ENCODE peak calls at places on chromosome 22, in seven cellular contexts. D is GM23338; X is mesendoderm; Y is breast epithelium; L is IMR-90; M is CD8-positive, alpha-beta T cell; J is A549. O is an unnamed sample.
A peak's percentile ranks its signal among the peaks of the same experiment; 100 is the strongest.

GRCh38 chr22:28023036-28023435 is 104.0 kb upstream of the PITPNB start:
- DNase-seq in D (no peak), X (no peak), Y (peak; percentile 39), L (no peak), M (no peak), J (no peak), O (no peak)

GRCh38 chr22:38709306-38709705 is 3.6 kb downstream of the GTPBP1 start:
- DNase-seq in D (no peak), X (no peak), Y (no peak), L (no peak), M (no peak), J (no peak), O (no peak)

GRCh38 chr22:42969348-42969975 is 45.5 kb downstream of the PACSIN2 start:
- DNase-seq in D (no peak), X (no peak), Y (no peak), L (peak; percentile 86), M (no peak), J (no peak), O (no peak)

GRCh38 chr22:48496226-48496845 is 1331.3 kb downstream of the BRD1 start:
- DNase-seq in D (no peak), X (no peak), Y (peak; percentile 35), L (no peak), M (no peak), J (no peak), O (no peak)

GRCh38 chr22:22425783-22426624 is 82.5 kb downstream of the ZNF280B start:
- DNase-seq in D (no peak), X (no peak), Y (no peak), L (no peak), M (no peak), J (no peak), O (no peak)

GRCh38 chr22:47390026-47390970 is 627.8 kb downstream of the TBC1D22A start:
- DNase-seq in D (no peak), X (no peak), Y (no peak), L (no peak), M (no peak), J (no peak), O (no peak)

GRCh38 chr22:46275455-46276129 is 7.8 kb downstream of the TTC38 start:
- DNase-seq in D (no peak), X (no peak), Y (no peak), L (no peak), M (no peak), J (no peak), O (no peak)

GRCh38 chr22:23609983-23610781 is 21.9 kb downstream of the DRICH1 start:
- DNase-seq in D (no peak), X (no peak), Y (no peak), L (no peak), M (no peak), J (no peak), O (no peak)

GRCh38 chr22:44368611-44369010 is 55.9 kb upstream of the SHISAL1 start:
- DNase-seq in D (no peak), X (no peak), Y (no peak), L (no peak), M (no peak), J (no peak), O (no peak)

GRCh38 chr22:48636746-48637145 is 1190.9 kb downstream of the BRD1 start:
- DNase-seq in D (no peak), X (no peak), Y (no peak), L (no peak), M (no peak), J (no peak), O (no peak)

GRCh38 chr22:44719586-44720368 is 17.8 kb downstream of the PRR5 start:
- DNase-seq in D (no peak), X (no peak), Y (no peak), L (no peak), M (no peak), J (no peak), O (no peak)

GRCh38 chr22:24434472-24435322 is 7.3 kb downstream of the ADORA2A start:
- DNase-seq in D (no peak), X (no peak), Y (no peak), L (no peak), M (peak; percentile 51), J (no peak), O (peak; percentile 95)

GRCh38 chr22:47588583-47588970 is 826.1 kb downstream of the TBC1D22A start:
- DNase-seq in D (no peak), X (no peak), Y (no peak), L (no peak), M (no peak), J (no peak), O (no peak)

GRCh38 chr22:44706488-44706887 is 4.5 kb downstream of the PRR5 start:
- DNase-seq in D (no peak), X (no peak), Y (no peak), L (no peak), M (no peak), J (no peak), O (no peak)

GRCh38 chr22:38981005-38981658 is 1.0 kb upstream of the APOBEC3B start:
- DNase-seq in D (peak; percentile 76), X (peak; percentile 69), Y (peak; percentile 61), L (peak; percentile 31), M (no peak), J (no peak), O (no peak)

GRCh38 chr22:38240734-38241252 is 32.0 kb downstream of the TMEM184B start:
- DNase-seq in D (peak; percentile 86), X (peak; percentile 95), Y (no peak), L (peak; percentile 91), M (no peak), J (peak; percentile 47), O (no peak)

GRCh38 chr22:44574057-44574456 is 76.0 kb upstream of the RTL6 start:
- DNase-seq in D (no peak), X (no peak), Y (peak; percentile 55), L (peak; percentile 68), M (no peak), J (peak; percentile 13), O (no peak)

GRCh38 chr22:43262990-43263644 is 76.2 kb upstream of the TTLL12 start:
- DNase-seq in D (no peak), X (no peak), Y (no peak), L (no peak), M (peak; percentile 8), J (no peak), O (peak; percentile 25)

GRCh38 chr22:31604746-31605705 is 57.0 kb downstream of the PISD start:
- DNase-seq in D (no peak), X (no peak), Y (no peak), L (no peak), M (no peak), J (no peak), O (no peak)

GRCh38 chr22:45742866-45743450 is 71.3 kb downstream of the ATXN10 start:
- DNase-seq in D (no peak), X (no peak), Y (no peak), L (peak; percentile 65), M (no peak), J (no peak), O (no peak)

GRCh38 chr22:39932918-39933649 is 27.1 kb upstream of the TMA7B start:
- DNase-seq in D (peak; percentile 95), X (peak; percentile 91), Y (no peak), L (no peak), M (peak; percentile 27), J (peak; percentile 15), O (peak; percentile 61)

GRCh38 chr22:17441326-17441725 is 72.1 kb downstream of the CECR2 start:
- DNase-seq in D (no peak), X (no peak), Y (no peak), L (no peak), M (no peak), J (no peak), O (no peak)
- H3K4me1 ChIP-seq in D (peaks cover 44% of the 10 kb centered on the region), X (peaks cover 19% of the 10 kb centered on the region), Y (no peaks in the 10 kb centered on the region), L (no peaks in the 10 kb centered on the region), M (no peaks in the 10 kb centered on the region), J (no peaks in the 10 kb centered on the region), O (no peaks in the 10 kb centered on the region)

GRCh38 chr22:36376265-36376664 is 11.5 kb downstream of the MYH9 start:
- DNase-seq in D (no peak), X (no peak), Y (no peak), L (no peak), M (no peak), J (no peak), O (no peak)

GRCh38 chr22:36379593-36380361 is 8.0 kb downstream of the MYH9 start:
- DNase-seq in D (no peak), X (no peak), Y (no peak), L (peak; percentile 59), M (no peak), J (no peak), O (peak; percentile 67)

GRCh38 chr22:36375071-36375980 is 12.4 kb downstream of the MYH9 start:
- DNase-seq in D (no peak), X (no peak), Y (no peak), L (peak; percentile 10), M (no peak), J (no peak), O (no peak)

GRCh38 chr22:36377022-36377631 is 10.6 kb downstream of the MYH9 start:
- DNase-seq in D (no peak), X (no peak), Y (no peak), L (no peak), M (no peak), J (no peak), O (peak; percentile 86)

GRCh38 chr22:36378080-36378788 is 9.5 kb downstream of the MYH9 start:
- DNase-seq in D (no peak), X (no peak), Y (no peak), L (no peak), M (no peak), J (no peak), O (no peak)
- H3K4me1 ChIP-seq in D (peaks cover 47% of the 10 kb centered on the region), X (no peaks in the 10 kb centered on the region), Y (peaks cover 9% of the 10 kb centered on the region), L (peaks cover 40% of the 10 kb centered on the region), M (peaks cover 92% of the 10 kb centered on the region), J (peaks cover 67% of the 10 kb centered on the region), O (peaks cover 97% of the 10 kb centered on the region)

GRCh38 chr22:29630987-29631386 is 27.6 kb downstream of the NF2 start:
- DNase-seq in D (no peak), X (no peak), Y (no peak), L (no peak), M (no peak), J (no peak), O (no peak)

GRCh38 chr22:29628982-29629381 is 25.5 kb downstream of the NF2 start:
- DNase-seq in D (no peak), X (no peak), Y (no peak), L (no peak), M (no peak), J (no peak), O (no peak)

GRCh38 chr22:29631725-29632124 is 28.3 kb downstream of the NF2 start:
- DNase-seq in D (no peak), X (no peak), Y (no peak), L (no peak), M (no peak), J (no peak), O (no peak)

GRCh38 chr22:29629382-29630179 is 26.1 kb downstream of the NF2 start:
- DNase-seq in D (no peak), X (no peak), Y (no peak), L (no peak), M (no peak), J (no peak), O (no peak)

DNA sequence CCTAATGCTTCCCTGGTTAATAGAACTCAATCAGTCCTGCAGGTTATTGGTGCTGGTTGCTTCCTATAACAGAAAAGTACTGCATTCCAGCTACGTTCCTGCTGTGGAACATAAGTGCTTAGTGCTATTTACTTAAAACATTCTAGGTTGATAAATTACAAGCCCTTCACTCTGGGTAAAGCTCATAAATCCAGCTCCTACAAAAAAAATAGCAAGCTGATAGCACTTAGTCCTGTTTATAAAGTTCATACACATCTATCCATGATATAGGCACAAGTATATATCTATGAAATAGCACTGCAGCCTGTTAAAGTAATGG is 26.7 kb downstream of the NF2 start:
- DNase-seq in D (no peak), X (no peak), Y (no peak), L (no peak), M (no peak), J (no peak), O (no peak)
- H3K4me1 ChIP-seq in D (peaks cover 15% of the 10 kb centered on the region), X (no peaks in the 10 kb centered on the region), Y (peaks cover 4% of the 10 kb centered on the region), L (peaks cover 21% of the 10 kb centered on the region), M (no peaks in the 10 kb centered on the region), J (peaks cover 42% of the 10 kb centered on the region), O (peaks cover 20% of the 10 kb centered on the region)

GRCh38 chr22:36456459-36456835 is 25.0 kb downstream of the TXN2 start:
- DNase-seq in D (no peak), X (no peak), Y (no peak), L (no peak), M (no peak), J (no peak), O (no peak)
- H3K4me1 ChIP-seq in D (peaks cover 32% of the 10 kb centered on the region), X (peaks cover 7% of the 10 kb centered on the region), Y (peaks cover 8% of the 10 kb centered on the region), L (peaks cover 18% of the 10 kb centered on the region), M (peaks cover 37% of the 10 kb centered on the region), J (peaks cover 49% of the 10 kb centered on the region), O (peaks cover 41% of the 10 kb centered on the region)

O was measured in CD4-positive, alpha-beta memory T cell.